ENCODE peak calls at places on chromosomes 12 and 14, in eight cellular contexts. E is occipital lobe; L is NCI-H1092 treated with DMSO at 0.1 percent for 48 hours; Z is CD8-positive, alpha-beta memory T cell; Q is HTR-8/SVneo; G is stimulated activated naive CD8-positive, alpha-beta T cell treated with anti-CD3 and anti-CD28 coated beads, Interleukin-15, Interleukin-2, amounts not matched to agents 100 U/mL and 50 U/mL, for 24 hours; F is nephron progenitor cell; M is mucosa of gallbladder. X is an unnamed sample.

GRCh38 chr12:571795-572531 is 91.3 kb downstream of the NINJ2 start:
- DNase-seq in G (no peak), F (no peak), M (no peak), Q (no peak), E (no peak), L (no peak), Z (no peak), X (no peak)

GRCh38 chr12:89105243-89105642 is 247.1 kb downstream of the DUSP6 start:
- DNase-seq in L (no peak), Z (no peak), G (no peak), Q (no peak), F (no peak), M (no peak), E (no peak), X (no peak)

GRCh38 chr14:55127491-55127951 is 1.5 kb upstream of the LGALS3 start:
- DNase-seq in F (no peak), E (no peak), L (no peak), Z (no peak), G (no peak), M (no peak), Q (peak; percentile 79), X (no peak)

GRCh38 chr12:10668526-10668925 is 5.3 kb downstream of the STYK1 start:
- DNase-seq in Z (no peak), Q (no peak), M (no peak), F (no peak), G (no peak), L (no peak), E (no peak), X (no peak)

GRCh38 chr12:85280138-85280983 is at the start of gene ALX1:
- DNase-seq in L (peak; percentile 51), E (no peak), Q (peak; percentile 17), M (no peak), Z (no peak), F (peak; percentile 73), G (no peak), X (no peak)

GRCh38 chr14:99687284-99688209 is 3.4 kb downstream of the CYP46A1 start:
- DNase-seq in F (peak; percentile 56), M (peak; percentile 8), G (peak; percentile 20), E (no peak), Z (peak; percentile 29), L (no peak), Q (no peak), X (peak; percentile 13)

GRCh38 chr12:69540606-69541386 is 44.5 kb upstream of the CCT2 start:
- DNase-seq in Z (no peak), M (no peak), F (no peak), Q (peak; percentile 44), G (no peak), E (no peak), L (no peak), X (no peak)

GRCh38 chr14:47678157-47678556 is 2.8 kb upstream of the MDGA2 start:
- DNase-seq in L (no peak), Q (no peak), E (no peak), F (no peak), M (no peak), G (no peak), Z (no peak), X (no peak)

GRCh38 chr12:11171953-11172675 is 1.1 kb downstream of the SMIM10L1 start:
- DNase-seq in Z (no peak), F (no peak), Q (peak; percentile 3), E (no peak), G (no peak), L (peak; percentile 58), M (no peak), X (no peak)

GRCh38 chr14:75452900-75453816 is 25.3 kb downstream of the JDP2 start:
- DNase-seq in M (peak; percentile 74), Z (no peak), L (no peak), G (no peak), F (peak; percentile 74), Q (peak; percentile 100), E (peak; percentile 42), X (no peak)

GRCh38 chr14:22648506-22648905 is 4.4 kb upstream of the OR6J1 start:
- DNase-seq in Q (no peak), L (no peak), G (no peak), F (no peak), E (no peak), Z (no peak), M (no peak), X (no peak)

GRCh38 chr12:102421801-102422583 is 58.4 kb downstream of the IGF1 start:
- DNase-seq in M (no peak), Q (no peak), G (no peak), E (no peak), L (no peak), Z (no peak), F (no peak), X (no peak)